ENCODE peak calls at places on chromosomes 3 and 15, in seven cellular contexts. U is H1, T is GM12878, I is K562, L is SK-N-SH, M is HCT116, G is HepG2. W is an unnamed sample.

GRCh38 chr15:90870354-90871096 is 2.1 kb downstream of the FURIN start:
- DNase-seq in T (no peak), G (no peak), U (no peak), I (no peak), M (no peak), L (no peak), W (no peak)

GRCh38 chr15:75167588-75168076 is 34.0 kb upstream of the C15orf39 start:
- DNase-seq in M (no peak), G (no peak), L (no peak), I (no peak), T (no peak), U (no peak), W (no peak)

GRCh38 chr3:39668420-39668819 is 141.0 kb upstream of the MYRIP start:
- DNase-seq in M (peak; percentile 47), T (no peak), L (peak; percentile 38), G (peak; percentile 38), I (peak; percentile 54), U (no peak), W (peak; percentile 72)

GRCh38 chr3:134476977-134477376 is 8.8 kb downstream of the ANAPC13 start:
- DNase-seq in L (no peak), G (no peak), I (no peak), T (no peak), U (no peak), M (no peak), W (peak; percentile 32)

GRCh38 chr3:132554437-132554836 is 42.6 kb upstream of the ACKR4 start:
- DNase-seq in L (no peak), M (no peak), G (peak; percentile 13), I (no peak), U (no peak), T (no peak), W (no peak)

GRCh38 chr3:98680723-98681122 is 82.4 kb upstream of the ST3GAL6 start:
- DNase-seq in M (peak; percentile 89), I (no peak), L (no peak), G (no peak), U (no peak), T (no peak), W (no peak)

GRCh38 chr15:71752604-71753289 is 57.6 kb upstream of the NR2E3 start:
- DNase-seq in M (peak; percentile 65), L (peak; percentile 55), U (no peak), G (peak; percentile 44), I (no peak), T (no peak), W (peak; percentile 36)

GRCh38 chr3:17156864-17157263 is 272.1 kb downstream of the PLCL2 start:
- DNase-seq in U (no peak), G (no peak), T (no peak), I (no peak), M (no peak), L (no peak), W (no peak)

GRCh38 chr3:25782938-25783660 is at the start of gene NGLY1:
- DNase-seq in T (no peak), G (peak; percentile 59), M (peak; percentile 51), U (peak; percentile 86), L (peak; percentile 96), I (peak; percentile 96), W (peak; percentile 89)

GRCh38 chr3:72100626-72101187 is 315.8 kb upstream of the PROK2 start:
- DNase-seq in T (peak; percentile 77), G (no peak), L (peak; percentile 87), I (peak; percentile 56), M (no peak), U (peak; percentile 89), W (no peak)

GRCh38 chr3:49222002-49222401 is 50.6 kb downstream of the KLHDC8B start:
- DNase-seq in I (no peak), L (no peak), U (no peak), M (no peak), T (no peak), G (no peak), W (no peak)

GRCh38 chr15:62494144-62494543 is 329.1 kb upstream of the C2CD4B start:
- DNase-seq in M (no peak), U (no peak), L (peak; percentile 31), I (no peak), G (no peak), T (no peak), W (no peak)

GRCh38 chr15:96474274-96474673 is 143.8 kb downstream of the NR2F2 start:
- DNase-seq in T (no peak), L (peak; percentile 35), G (no peak), I (no peak), U (no peak), M (no peak), W (no peak)

GRCh38 chr3:193903976-193904375 is 232.0 kb upstream of the HES1 start:
- DNase-seq in T (no peak), G (no peak), U (no peak), L (no peak), M (no peak), I (no peak), W (no peak)

GRCh38 chr3:47443611-47443995 is 32.1 kb downstream of the SCAP start:
- DNase-seq in I (peak; percentile 4), G (peak; percentile 87), U (no peak), L (no peak), T (no peak), M (no peak), W (peak; percentile 84)

GRCh38 chr15:90582553-90582952 is 52.8 kb downstream of the CRTC3 start:
- DNase-seq in T (no peak), I (no peak), U (no peak), G (no peak), L (no peak), M (no peak), W (no peak)

GRCh38 chr3:10192953-10193691 is 28.4 kb downstream of the IRAK2 start:
- DNase-seq in I (no peak), M (no peak), U (no peak), L (peak; percentile 39), G (peak; percentile 28), T (peak; percentile 91), W (no peak)

GRCh38 chr15:83046558-83047127 is 20.4 kb downstream of the BTBD1 start:
- DNase-seq in G (no peak), L (no peak), M (no peak), I (no peak), U (no peak), T (no peak), W (no peak)

GRCh38 chr15:73081321-73081958 is 29.2 kb downstream of the NEO1 start:
- DNase-seq in M (peak; percentile 54), L (peak; percentile 17), U (no peak), G (peak; percentile 41), T (no peak), I (peak; percentile 8), W (no peak)

GRCh38 chr3:186220365-186220764 is 111.5 kb upstream of the ETV5 start:
- DNase-seq in M (peak; percentile 24), G (no peak), T (no peak), L (no peak), U (no peak), I (no peak), W (no peak)

DNA sequence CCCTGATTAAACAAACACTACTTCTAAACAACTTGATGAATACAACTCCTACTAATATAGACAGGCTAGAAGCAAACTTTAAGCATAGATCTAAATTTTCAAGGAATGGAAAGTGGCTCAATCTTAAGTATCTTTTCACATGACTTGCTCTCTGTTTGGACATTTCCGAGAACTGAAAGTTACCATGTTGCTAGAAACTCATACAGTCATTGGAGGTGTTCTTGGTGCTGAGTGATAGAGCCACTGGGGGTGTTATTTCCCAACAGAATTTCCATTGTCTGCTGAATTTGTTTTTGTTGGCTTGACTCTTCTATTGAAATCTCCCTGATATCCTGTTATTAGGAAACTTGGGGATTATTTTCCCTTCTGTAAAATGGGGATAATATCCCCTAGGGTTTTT is 264.5 kb upstream of the RASGRP1 start:
- DNase-seq in L (no peak), M (no peak), I (no peak), U (no peak), G (no peak), T (no peak), W (no peak)
- TF ChIP-seq JUND in L (no peak), M (no peak), I (no peak), U (no peak), G (no peak), T (no peak), W (no peak)

GRCh38 chr15:87816811-87817210 is 439.7 kb downstream of the NTRK3 start:
- DNase-seq in M (no peak), U (no peak), G (no peak), L (no peak), T (no peak), I (no peak), W (no peak)
- TF ChIP-seq JUND in M (no peak), U (no peak), G (no peak), L (peak; percentile 91), T (no peak), I (no peak), W (no peak)

GRCh38 chr3:150090877-150091276 is 120.2 kb upstream of the PFN2 start:
- DNase-seq in T (no peak), I (no peak), U (no peak), G (no peak), M (no peak), L (no peak), W (no peak)

GRCh38 chr3:150096700-150097587 is 126.2 kb upstream of the PFN2 start:
- DNase-seq in M (no peak), I (no peak), G (no peak), L (no peak), U (no peak), T (no peak), W (no peak)

GRCh38 chr3:150091626-150092025 is 120.9 kb upstream of the PFN2 start:
- DNase-seq in I (no peak), U (no peak), G (no peak), T (no peak), M (no peak), L (no peak), W (no peak)

GRCh38 chr3:150097588-150097890 is 126.8 kb upstream of the PFN2 start:
- DNase-seq in M (no peak), G (no peak), U (no peak), T (peak; percentile 32), I (no peak), L (no peak), W (no peak)

GRCh38 chr3:150094150-150094932 is 123.6 kb upstream of the PFN2 start:
- DNase-seq in T (no peak), U (no peak), M (peak; percentile 18), I (no peak), L (no peak), G (no peak), W (no peak)
- TF ChIP-seq JUND in T (no peak), U (peak; percentile 34), M (peak; percentile 19), I (no peak), L (no peak), G (no peak), W (no peak)

GRCh38 chr3:2837893-2838292 is 272.3 kb downstream of the IL5RA start:
- DNase-seq in T (no peak), I (no peak), U (no peak), G (no peak), L (peak; percentile 30), M (no peak), W (no peak)
- TF ChIP-seq JUND in T (no peak), I (no peak), U (no peak), G (no peak), L (no peak), M (no peak), W (no peak)